ENCODE peak calls at places on chromosomes 16 and 17, in eight cellular contexts. A, G, P, C, E, Q, K and T are unnamed samples. For H3K9me3, the result is how much of the 10 kb centered on the place peaks cover.

GRCh38 chr16:78737630-78738029 is 638.2 kb downstream of the WWOX start:
- DNase-seq in A (no peak), G (no peak), P (no peak), C (no peak), E (no peak), Q (no peak), K (no peak), T (no peak)

GRCh38 chr17:7839199-7839889 is 5.3 kb downstream of the KDM6B start:
- DNase-seq in A (no peak), G (no peak), P (no peak), C (no peak), E (no peak), Q (no peak), K (peak), T (peak)

GRCh38 chr17:77315010-77315409 is 174.2 kb downstream of the SEC14L1 start:
- DNase-seq in A (no peak), G (no peak), P (no peak), C (no peak), E (no peak), Q (no peak), K (no peak), T (no peak)

GRCh38 chr16:83606486-83607030 is 201.2 kb upstream of the HSBP1 start:
- DNase-seq in A (no peak), G (no peak), P (peak), C (no peak), E (no peak), Q (no peak), K (peak), T (no peak)

GRCh38 chr17:34370997-34371395 is 8.0 kb upstream of the CCL1 start:
- DNase-seq in A (peak), G (no peak), P (no peak), C (no peak), E (no peak), Q (no peak), K (peak), T (no peak)

GRCh38 chr17:1485311-1485747 is 7.2 kb downstream of the MYO1C start:
- DNase-seq in A (no peak), G (no peak), P (no peak), C (peak), E (peak), Q (no peak), K (peak), T (peak)

GRCh38 chr17:30920282-30920681 is 1.5 kb upstream of the ADAP2 start:
- DNase-seq in A (no peak), G (no peak), P (no peak), C (no peak), E (peak), Q (no peak), K (peak), T (no peak)

GRCh38 chr17:77286391-77286640 is 145.5 kb downstream of the SEC14L1 start:
- DNase-seq in A (no peak), G (no peak), P (no peak), C (no peak), E (no peak), Q (no peak), K (no peak), T (no peak)

GRCh38 chr17:48791128-48792032 is 25.6 kb downstream of the TTLL6 start:
- DNase-seq in A (peak), G (peak), P (peak), C (peak), E (peak), Q (peak), K (peak), T (peak)

GRCh38 chr16:70496513-70496912 is 26.8 kb downstream of the COG4 start:
- DNase-seq in A (no peak), G (no peak), P (no peak), C (no peak), E (no peak), Q (no peak), K (no peak), T (no peak)

GRCh38 chr17:77426676-77427386 is 286.1 kb downstream of the SEC14L1 start:
- DNase-seq in A (no peak), G (no peak), P (no peak), C (peak), E (no peak), Q (no peak), K (no peak), T (no peak)

GRCh38 chr16:57536306-57537193 is at the start of gene CCDC102A:
- DNase-seq in A (peak), G (no peak), P (peak), C (peak), E (peak), Q (no peak), K (peak), T (no peak)

GRCh38 chr16:57534337-57534880 is 2.0 kb downstream of the CCDC102A start:
- DNase-seq in A (no peak), G (no peak), P (no peak), C (peak), E (peak), Q (no peak), K (peak), T (no peak)

GRCh38 chr16:57537194-57537505 is 779 bp upstream of the CCDC102A start:
- DNase-seq in A (no peak), G (no peak), P (no peak), C (no peak), E (no peak), Q (no peak), K (no peak), T (no peak)

GRCh38 chr16:57534881-57535658 is 1.3 kb downstream of the CCDC102A start:
- DNase-seq in A (no peak), G (no peak), P (no peak), C (peak), E (peak), Q (no peak), K (peak), T (no peak)

GRCh38 chr16:57535680-57536305 is 578 bp downstream of the CCDC102A start:
- DNase-seq in A (peak), G (peak), P (peak), C (peak), E (peak), Q (peak), K (peak), T (peak)
- TF ChIP-seq CTCF in A (no peak), G (no peak), P (peak), C (no peak), E (peak), Q (no peak), K (peak), T (peak)

DNA sequence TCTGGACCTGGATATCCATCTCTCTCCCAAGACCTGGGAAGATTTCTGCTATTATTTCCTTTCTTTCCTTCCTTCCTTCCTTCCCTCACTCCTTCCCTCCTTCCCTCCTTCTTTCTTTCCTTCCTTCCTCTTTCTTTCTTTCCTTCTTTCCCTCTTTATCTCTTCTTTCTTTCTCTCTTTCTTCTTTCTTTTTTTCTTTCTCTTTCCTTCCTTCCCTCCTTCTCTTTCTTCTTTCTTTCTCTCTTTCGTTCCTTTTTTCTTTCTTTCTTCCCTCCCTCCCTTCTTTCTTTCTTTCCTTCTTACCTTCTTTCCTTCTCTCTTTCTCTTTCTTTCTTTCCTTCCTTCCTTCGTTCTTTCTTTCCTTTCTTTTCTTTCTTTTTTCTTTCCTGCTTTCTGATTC is 37.8 kb upstream of the N4BP1 start:
- DNase-seq in A (no peak), G (no peak), P (no peak), C (no peak), E (no peak), Q (no peak), K (no peak), T (no peak)
- H3K9me3 ChIP-seq in A (under half), G (under half), P (under half), C (under half), E (under half), Q (under half), K (under half), T (under half)

GRCh38 chr17:51032850-51033249 is 87.8 kb downstream of the SPAG9 start:
- DNase-seq in A (no peak), G (no peak), P (no peak), C (no peak), E (no peak), Q (no peak), K (no peak), T (no peak)

GRCh38 chr17:51028176-51028863 is 92.3 kb downstream of the SPAG9 start:
- DNase-seq in A (no peak), G (no peak), P (no peak), C (no peak), E (no peak), Q (no peak), K (no peak), T (no peak)

GRCh38 chr17:51034800-51035199 is 85.9 kb downstream of the SPAG9 start:
- DNase-seq in A (no peak), G (no peak), P (no peak), C (no peak), E (no peak), Q (no peak), K (no peak), T (no peak)

GRCh38 chr17:51029142-51029541 is 91.5 kb downstream of the SPAG9 start:
- DNase-seq in A (no peak), G (no peak), P (no peak), C (no peak), E (no peak), Q (no peak), K (no peak), T (no peak)

GRCh38 chr17:51029568-51030463 is 90.9 kb downstream of the SPAG9 start:
- DNase-seq in A (no peak), G (no peak), P (no peak), C (no peak), E (no peak), Q (no peak), K (no peak), T (no peak)
- H3K27ac ChIP-seq in A (peak), G (no peak), P (peak), C (no peak), E (peak), Q (no peak), K (peak), T (no peak)

DNA sequence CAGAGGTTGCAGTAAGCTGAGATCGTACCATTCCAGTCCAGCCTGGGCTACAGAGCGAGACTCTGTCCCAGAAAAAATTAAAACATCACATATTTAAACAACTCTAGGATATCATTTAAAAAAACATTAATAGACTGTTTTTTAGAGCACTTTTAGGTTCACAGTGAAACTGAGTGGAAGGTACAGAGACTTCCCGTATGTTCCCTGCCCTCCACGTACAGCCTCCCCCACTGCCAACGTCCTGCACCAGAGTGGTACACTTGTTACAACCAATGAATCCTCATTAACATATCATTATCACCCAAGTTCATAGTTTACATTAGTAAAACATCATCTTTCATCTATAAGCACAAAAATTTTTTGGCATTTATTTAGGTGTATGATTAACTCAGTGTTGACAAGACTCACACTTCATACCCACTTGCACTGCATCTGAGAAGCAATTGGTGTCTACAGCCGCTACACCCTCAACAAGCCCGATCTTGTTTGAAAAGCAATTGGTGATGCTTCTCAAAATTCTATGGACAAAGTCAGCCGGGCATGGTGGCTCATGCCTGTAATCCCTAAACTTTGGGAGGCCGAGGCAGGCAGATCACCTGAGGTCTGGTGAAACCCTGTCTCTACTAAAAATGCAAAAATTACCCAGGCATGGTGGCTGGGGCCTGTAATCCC is 39.9 kb upstream of the STH start:
- DNase-seq in A (no peak), G (no peak), P (no peak), C (no peak), E (no peak), Q (no peak), K (no peak), T (no peak)
- TF ChIP-seq CTCF in A (no peak), G (no peak), P (no peak), C (no peak), E (no peak), Q (no peak), K (no peak), T (no peak)

DNA sequence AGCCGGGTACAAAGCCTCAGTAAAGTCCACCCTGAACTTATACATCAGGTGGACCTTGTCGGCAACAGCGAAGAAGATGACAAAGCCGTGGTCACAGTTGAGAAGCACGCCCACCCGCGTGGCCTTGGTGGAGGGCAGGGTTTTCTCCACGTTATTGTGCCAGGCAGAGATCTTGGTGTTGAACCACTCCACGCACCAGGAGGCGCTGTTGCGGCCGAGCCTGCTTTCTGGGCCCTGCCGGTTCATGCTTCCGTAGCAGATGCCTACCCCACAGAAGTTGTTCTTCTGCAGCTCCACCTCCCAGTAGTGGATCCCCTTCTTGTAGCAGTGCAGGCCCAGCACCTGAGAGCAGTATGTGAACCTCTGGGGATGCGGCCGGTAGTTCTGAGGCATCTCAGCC is 22.1 kb downstream of the TRIM25 start:
- DNase-seq in A (no peak), G (no peak), P (no peak), C (no peak), E (no peak), Q (no peak), K (peak), T (peak)
- H3K9me3 ChIP-seq in A (under half), G (under half), P (under half), C (under half), E (under half), Q (under half), K (under half), T (under half)

GRCh38 chr16:4531816-4532215 is 6.8 kb downstream of the CDIP1 start:
- DNase-seq in A (no peak), G (no peak), P (no peak), C (no peak), E (no peak), Q (no peak), K (no peak), T (no peak)

GRCh38 chr16:4533490-4533889 is 5.1 kb downstream of the CDIP1 start:
- DNase-seq in A (no peak), G (no peak), P (no peak), C (no peak), E (no peak), Q (no peak), K (no peak), T (no peak)

GRCh38 chr16:4525634-4526277 is 12.8 kb downstream of the CDIP1 start:
- DNase-seq in A (no peak), G (no peak), P (no peak), C (no peak), E (no peak), Q (no peak), K (no peak), T (no peak)

GRCh38 chr16:4532238-4532637 is 6.3 kb downstream of the CDIP1 start:
- DNase-seq in A (no peak), G (no peak), P (no peak), C (no peak), E (no peak), Q (no peak), K (no peak), T (no peak)

DNA sequence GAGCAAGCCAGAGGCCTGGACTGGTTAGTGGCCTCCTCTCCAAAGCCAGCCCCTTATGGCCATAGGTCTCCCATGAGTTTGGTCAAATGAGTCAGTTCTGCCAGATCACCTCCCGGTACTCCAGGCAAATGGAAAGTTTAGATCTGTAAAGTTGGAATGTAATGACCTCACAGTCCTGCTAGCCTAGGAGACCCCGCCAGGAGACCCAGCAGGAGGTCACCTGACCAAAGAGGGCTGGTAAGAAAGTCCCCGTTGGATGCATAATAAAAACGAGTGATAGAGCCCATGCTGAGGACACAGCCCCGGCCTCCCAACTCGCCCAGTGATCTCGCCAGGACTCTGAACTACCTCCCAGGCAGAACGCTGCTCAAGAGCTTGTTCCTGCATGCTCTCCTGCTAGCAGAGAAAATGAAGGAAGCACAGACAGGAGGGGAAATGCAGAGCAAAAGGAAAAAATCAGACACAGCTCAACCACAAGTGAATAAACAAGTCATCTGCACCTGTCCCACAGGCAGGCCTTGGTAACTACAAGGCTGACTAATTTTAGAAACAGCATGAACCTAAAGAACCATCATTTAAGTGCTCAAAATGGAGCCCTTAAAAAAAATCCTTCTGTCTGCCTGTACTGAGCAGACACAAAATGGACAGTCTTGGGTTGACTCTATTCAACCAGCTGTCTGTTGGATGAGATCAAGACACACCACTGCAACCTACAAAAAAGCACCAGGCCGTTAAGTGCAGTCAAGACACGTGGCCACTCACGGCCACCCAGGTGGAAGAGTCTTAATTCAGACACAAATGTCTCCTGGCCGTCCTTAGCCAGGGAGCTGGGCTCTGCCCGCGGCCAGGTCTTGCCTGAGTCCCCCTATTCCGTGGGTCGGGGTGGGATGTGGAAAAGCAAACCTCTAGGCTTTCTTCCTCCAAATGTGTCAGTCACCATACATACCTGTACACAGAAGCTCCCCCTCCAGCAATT is 9.2 kb downstream of the CDIP1 start:
- DNase-seq in A (no peak), G (no peak), P (no peak), C (no peak), E (no peak), Q (no peak), K (peak), T (no peak)
- H3K27ac ChIP-seq in A (no peak), G (peak), P (no peak), C (peak), E (no peak), Q (no peak), K (no peak), T (peak)

GRCh38 chr16:85631802-85632393 is 18.8 kb downstream of the GSE1 start:
- DNase-seq in A (no peak), G (no peak), P (no peak), C (no peak), E (no peak), Q (no peak), K (no peak), T (no peak)
- TF ChIP-seq CTCF in A (peak), G (no peak), P (no peak), C (no peak), E (peak), Q (no peak), K (peak), T (no peak)

DNA sequence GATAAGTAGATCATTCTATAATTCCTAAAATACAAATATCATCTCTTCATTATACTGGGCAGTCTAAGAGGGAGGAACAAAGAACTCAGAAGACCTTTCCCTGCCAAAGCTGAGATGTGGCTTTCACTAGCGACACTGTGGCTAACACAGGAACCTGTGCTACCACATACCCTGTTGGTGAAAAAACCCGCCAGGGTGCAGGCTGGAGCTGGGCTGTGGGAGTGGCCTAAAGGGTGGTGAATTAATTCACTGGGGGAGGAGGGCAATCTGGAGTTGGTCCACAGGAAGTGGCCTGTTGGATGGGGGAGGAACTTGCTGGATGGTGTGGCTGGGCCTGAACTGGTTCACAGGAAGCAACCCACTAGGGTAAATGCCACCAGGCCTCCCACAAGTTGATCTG is 7.4 kb downstream of the ZNF594 start:
- DNase-seq in A (no peak), G (no peak), P (no peak), C (no peak), E (no peak), Q (no peak), K (peak), T (no peak)
- H3K9me3 ChIP-seq in A (half or more), G (half or more), P (under half), C (half or more), E (half or more), Q (half or more), K (half or more), T (under half)

DNA sequence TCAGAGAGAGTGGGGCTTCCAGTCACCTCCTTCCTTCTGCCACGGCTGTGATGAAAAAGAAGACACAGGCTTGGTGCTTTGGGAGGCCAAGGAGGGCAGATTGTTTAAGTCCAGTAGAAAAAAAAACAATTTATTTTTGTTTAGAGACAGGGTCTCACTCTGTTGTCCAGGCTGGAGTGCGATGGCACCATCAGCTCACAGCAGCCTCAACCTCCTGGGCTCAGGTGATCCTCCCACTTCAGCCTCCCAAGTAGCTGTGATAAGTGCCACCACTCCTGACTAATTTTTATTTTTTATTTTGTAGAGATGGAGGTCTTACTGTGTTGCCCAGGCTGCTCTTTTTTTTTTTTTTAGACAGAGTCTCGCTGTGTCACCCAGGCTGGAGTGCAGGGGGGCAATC is 2.7 kb upstream of the MVD start:
- DNase-seq in A (no peak), G (no peak), P (no peak), C (no peak), E (no peak), Q (no peak), K (no peak), T (no peak)
- H3K27ac ChIP-seq in A (no peak), G (no peak), P (no peak), C (no peak), E (peak), Q (no peak), K (no peak), T (no peak)